ENCODE peak calls at places on chromosome 12, in eight cellular contexts. C is PC-3, Y is K562, Q is IMR-90, G is GM23338, D is OCI-LY7, N is endothelial cell of umbilical vein, M is HCT116. S is an unnamed sample. For H4K20me1, the result is how much of the 10 kb centered on the place peaks cover.

GRCh38 chr12:113086249-113087164 is 30.0 kb downstream of the DTX1 start:
- DNase-seq in C (no peak), Y (no peak), Q (no peak), G (no peak), D (peak), N (no peak), M (no peak), S (no peak)

GRCh38 chr12:8667280-8667679 is 4.7 kb upstream of the MFAP5 start:
- DNase-seq in C (no peak), Y (no peak), Q (no peak), G (no peak), D (no peak), N (no peak), M (no peak), S (no peak)

GRCh38 chr12:122356192-122356635 is 66.3 kb downstream of the CLIP1 start:
- DNase-seq in C (peak), Y (peak), Q (peak), G (peak), D (peak), N (peak), M (peak), S (peak)

GRCh38 chr12:90098132-90098779 is 389.6 kb upstream of the ATP2B1 start:
- DNase-seq in C (no peak), Y (no peak), Q (no peak), G (no peak), D (peak), N (no peak), M (no peak), S (no peak)

GRCh38 chr12:92041742-92042141 is 103.9 kb downstream of the BTG1 start:
- DNase-seq in C (peak), Y (no peak), Q (peak), G (peak), D (peak), N (peak), M (no peak), S (no peak)

GRCh38 chr12:68358532-68359485 is 26.6 kb upstream of the MDM1 start:
- DNase-seq in C (peak), Y (peak), Q (peak), G (peak), D (peak), N (peak), M (peak), S (no peak)

GRCh38 chr12:117547209-117547608 is 185.8 kb upstream of the NOS1 start:
- DNase-seq in C (no peak), Y (no peak), Q (no peak), G (peak), D (no peak), N (no peak), M (no peak), S (no peak)

GRCh38 chr12:50948798-50949197 is 3.5 kb upstream of the HIGD1C start:
- DNase-seq in C (no peak), Y (no peak), Q (peak), G (no peak), D (no peak), N (no peak), M (no peak), S (peak)

GRCh38 chr12:6336859-6337744 is 4.8 kb downstream of the TNFRSF1A start:
- DNase-seq in C (no peak), Y (peak), Q (no peak), G (no peak), D (peak), N (peak), M (no peak), S (peak)

GRCh38 chr12:54053625-54054441 is at the start of gene HOXC4:
- DNase-seq in C (no peak), Y (no peak), Q (peak), G (no peak), D (peak), N (peak), M (no peak), S (peak)

GRCh38 chr12:105487961-105488360 is 157.5 kb downstream of the C12orf75 start:
- DNase-seq in C (no peak), Y (peak), Q (no peak), G (no peak), D (no peak), N (peak), M (no peak), S (no peak)

GRCh38 chr12:34288963-34289345 is 266.7 kb downstream of the ALG10 start:
- DNase-seq in C (no peak), Y (no peak), Q (no peak), G (no peak), D (no peak), N (no peak), M (no peak), S (no peak)

GRCh38 chr12:50112456-50113218 is 601 bp downstream of the COX14 start:
- DNase-seq in C (peak), Y (peak), Q (no peak), G (no peak), D (peak), N (no peak), M (no peak), S (peak)

DNA sequence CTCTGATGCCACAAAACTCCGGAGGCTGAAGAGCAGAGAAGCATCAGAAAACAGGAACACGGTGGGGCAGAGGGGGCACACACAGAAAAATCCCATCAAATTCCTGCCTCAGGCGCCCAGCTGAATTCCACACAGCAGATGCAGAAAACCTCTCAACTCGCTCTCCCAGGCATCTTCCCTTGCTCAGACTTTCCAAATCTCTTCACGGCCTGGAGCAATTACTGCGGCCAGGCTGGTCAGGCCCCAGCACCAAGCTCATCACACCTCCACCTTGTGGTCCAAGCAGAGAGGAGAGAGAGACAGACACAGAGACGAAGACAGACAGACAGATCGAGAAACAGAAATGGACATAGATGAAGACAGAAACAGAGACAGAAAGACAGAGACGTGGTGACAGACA is 89.0 kb downstream of the NCOR2 start:
- DNase-seq in C (no peak), Y (no peak), Q (no peak), G (no peak), D (no peak), N (no peak), M (no peak), S (no peak)
- H4K20me1 ChIP-seq in C (under half), Y (under half), Q (under half), G (under half), D (under half), N (under half), M (under half), S (under half)

DNA sequence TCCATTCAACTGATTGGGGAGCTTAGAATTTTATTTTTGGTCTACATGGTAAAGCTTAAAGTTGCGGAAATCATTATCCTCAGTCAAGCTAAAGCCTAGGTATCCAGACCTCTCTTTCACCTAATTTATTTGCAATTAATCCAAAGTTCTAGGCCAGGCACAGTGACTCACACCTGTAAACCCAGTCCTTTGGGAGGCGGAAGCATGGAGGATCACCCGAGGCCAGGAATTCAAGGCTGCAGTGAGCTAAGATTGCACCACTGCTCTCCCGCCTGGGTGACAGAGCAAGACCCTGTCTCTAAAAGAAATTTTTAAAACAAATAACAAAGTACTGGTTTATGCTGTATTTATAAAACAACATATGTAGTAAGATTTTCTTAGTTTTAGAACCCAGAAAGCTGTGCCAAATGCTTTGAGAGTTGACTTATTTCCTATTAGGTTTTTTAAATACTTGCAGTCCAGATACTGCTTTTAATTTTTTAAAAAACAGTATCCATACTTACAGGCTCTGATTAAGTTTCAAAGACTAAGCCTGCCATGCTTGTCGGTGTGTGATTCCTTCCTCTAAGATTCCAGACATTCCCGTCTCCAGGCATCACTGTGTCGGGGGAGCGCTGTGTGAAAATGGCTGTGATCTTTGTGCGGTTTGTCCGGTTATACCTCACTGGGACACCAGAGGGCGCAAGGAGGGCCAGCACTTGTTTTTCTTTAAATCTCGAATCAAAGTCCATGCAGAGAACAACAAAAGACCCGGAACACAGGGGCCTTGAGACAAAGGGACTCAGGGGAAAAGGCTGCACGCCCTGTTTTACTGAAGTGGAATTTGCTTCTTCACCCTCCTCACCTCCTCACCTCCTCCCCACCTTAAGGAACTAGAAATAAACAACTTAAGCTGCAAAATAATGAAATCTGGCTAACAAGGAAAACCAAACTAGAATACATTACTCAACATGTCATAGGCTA is 24.6 kb upstream of the TMPO start:
- DNase-seq in C (peak), Y (peak), Q (peak), G (peak), D (peak), N (peak), M (peak), S (peak)
- TF ChIP-seq CTCF in C (peak), Y (peak), Q (peak), G (peak), D (peak), N (peak), M (peak), S (peak)

DNA sequence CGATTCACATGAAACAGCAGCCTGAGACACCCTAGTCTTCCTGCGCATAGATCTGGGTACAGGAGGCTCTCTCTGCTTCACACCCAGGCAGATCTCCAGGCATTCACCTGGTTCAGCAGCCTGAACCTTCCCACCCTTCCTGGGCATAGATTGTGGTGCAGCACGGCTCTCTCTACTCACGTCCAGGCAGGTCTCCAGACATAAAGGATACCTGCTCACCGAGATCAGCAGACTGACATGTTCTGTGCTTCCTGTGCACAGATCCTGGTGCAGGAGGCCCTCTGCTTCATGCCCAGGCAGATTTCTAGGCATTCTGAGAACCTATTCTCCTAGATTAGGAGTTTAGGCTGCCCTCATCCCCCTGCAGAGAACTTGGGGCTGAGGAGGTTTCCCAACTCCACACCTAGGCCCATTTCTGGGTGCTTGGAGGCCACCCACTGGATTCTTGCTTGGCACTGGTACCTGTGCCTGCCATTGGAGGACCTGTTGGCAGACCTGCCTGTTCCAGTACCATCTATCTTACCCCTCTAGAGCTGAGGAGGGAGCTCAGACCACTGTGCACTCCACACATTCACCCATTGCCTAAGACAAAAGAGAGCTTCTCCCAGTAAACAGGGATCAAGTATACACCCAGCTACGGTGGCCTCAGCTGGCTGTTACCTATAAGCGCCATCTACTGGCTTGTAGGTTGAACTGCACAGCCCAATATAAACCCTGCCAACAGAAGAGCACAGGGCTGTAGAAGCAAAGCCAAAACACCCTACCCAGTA is 28.0 kb upstream of the GARIN6 start:
- DNase-seq in C (peak), Y (peak), Q (peak), G (peak), D (peak), N (no peak), M (peak), S (peak)
- H2AFZ ChIP-seq in C (no peak), Y (no peak), Q (no peak), G (peak), D (peak), N (no peak), M (no peak), S (no peak)

DNA sequence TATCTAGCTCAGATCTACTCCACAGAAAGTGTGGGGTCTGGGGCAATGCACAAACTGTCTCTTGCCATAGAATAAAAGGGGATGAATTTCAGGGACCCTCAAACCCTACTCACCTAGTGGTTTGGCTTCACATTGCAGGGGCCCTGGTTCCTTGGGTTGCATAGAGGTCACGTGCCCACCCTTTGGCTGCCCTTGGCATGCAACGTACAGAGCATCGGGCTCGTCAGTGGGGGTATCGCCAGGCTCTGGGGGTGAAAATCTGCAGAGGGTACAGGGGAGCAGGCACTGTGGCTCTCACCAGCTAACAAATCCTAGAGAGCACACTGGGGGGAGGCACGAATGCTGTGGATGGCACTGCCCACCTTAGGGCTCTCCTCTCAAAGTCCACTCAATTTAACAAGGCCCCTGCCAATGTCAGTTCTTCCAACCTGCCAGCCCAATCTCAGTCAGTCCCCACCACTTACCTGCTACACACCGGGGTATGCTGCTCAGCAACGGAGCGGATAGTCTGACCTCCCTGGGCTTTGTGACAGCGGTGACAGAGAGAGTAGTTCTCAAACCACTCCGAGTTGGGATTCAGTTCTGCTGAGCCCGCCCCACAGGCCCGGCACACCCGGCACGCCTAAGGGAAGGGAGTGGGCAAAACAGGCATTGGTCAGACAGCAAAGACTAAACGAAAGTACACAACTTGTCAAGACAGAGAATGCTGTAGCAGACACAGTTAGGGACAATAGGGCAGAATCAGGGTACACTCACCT is 8.0 kb downstream of the KMT2D start:
- DNase-seq in C (no peak), Y (no peak), Q (no peak), G (no peak), D (no peak), N (no peak), M (no peak), S (peak)
- H4K20me1 ChIP-seq in C (half or more), Y (under half), Q (half or more), G (half or more), D (under half), N (under half), M (under half), S (half or more)

S was measured in osteoblast.